ENCODE peak calls at places on chromosomes 11 and 22, in six cellular contexts. A, Q, R, C, Z and P are unnamed samples.

GRCh38 chr11:68303982-68304780 is 8.2 kb upstream of the LRP5 start:
- DNase-seq in A (no peak), Q (no peak), R (no peak), C (no peak), Z (no peak), P (no peak)

GRCh38 chr11:61026121-61027031 is 54.9 kb downstream of the CD6 start:
- DNase-seq in A (peak; percentile 56), Q (no peak), R (no peak), C (peak; percentile 16), Z (no peak), P (no peak)

GRCh38 chr11:10770626-10771254 is 19.7 kb downstream of the CTR9 start:
- DNase-seq in A (no peak), Q (no peak), R (no peak), C (peak; percentile 29), Z (peak; percentile 62), P (no peak)

GRCh38 chr11:3104961-3105790 is 48.0 kb upstream of the CARS1 start:
- DNase-seq in A (peak; percentile 63), Q (no peak), R (no peak), C (no peak), Z (no peak), P (no peak)

GRCh38 chr11:47161890-47162289 is 14.8 kb downstream of the ARFGAP2 start:
- DNase-seq in A (no peak), Q (no peak), R (no peak), C (no peak), Z (no peak), P (no peak)

GRCh38 chr11:11261629-11262028 is 91.4 kb downstream of the CSNK2A3 start:
- DNase-seq in A (no peak), Q (no peak), R (no peak), C (no peak), Z (no peak), P (no peak)

GRCh38 chr11:123451183-123451907 is 21.3 kb downstream of the GRAMD1B start:
- DNase-seq in A (no peak), Q (no peak), R (no peak), C (no peak), Z (no peak), P (no peak)

GRCh38 chr11:4454031-4454430 is 4.9 kb downstream of the OR52K2 start:
- DNase-seq in A (no peak), Q (no peak), R (no peak), C (no peak), Z (no peak), P (no peak)

GRCh38 chr11:72631806-72632731 is 42.2 kb downstream of the PDE2A start:
- DNase-seq in A (peak; percentile 85), Q (no peak), R (no peak), C (no peak), Z (peak; percentile 83), P (no peak)

GRCh38 chr11:34346551-34346950 is 11.3 kb downstream of the ABTB2 start:
- DNase-seq in A (no peak), Q (no peak), R (no peak), C (no peak), Z (no peak), P (no peak)

GRCh38 chr11:28759311-28759710 is 651.1 kb downstream of the METTL15 start:
- DNase-seq in A (no peak), Q (no peak), R (no peak), C (no peak), Z (no peak), P (no peak)

GRCh38 chr11:61961570-61962212 is 5.7 kb downstream of the FTH1 start:
- DNase-seq in A (peak; percentile 87), Q (no peak), R (no peak), C (peak; percentile 60), Z (no peak), P (no peak)

GRCh38 chr22:30386608-30386959 is 627 bp downstream of the RNF215 start:
- DNase-seq in A (peak; percentile 74), Q (no peak), R (no peak), C (peak; percentile 14), Z (no peak), P (no peak)

GRCh38 chr11:118304227-118304808 is at the start of gene CD3E:
- DNase-seq in A (no peak), Q (no peak), R (no peak), C (peak; percentile 26), Z (no peak), P (no peak)

GRCh38 chr11:29231586-29231985 is 785.2 kb downstream of the KCNA4 start:
- DNase-seq in A (no peak), Q (no peak), R (no peak), C (no peak), Z (no peak), P (no peak)

GRCh38 chr11:119195680-119196079 is 10.4 kb downstream of the NHERF4 start:
- DNase-seq in A (no peak), Q (peak; percentile 68), R (no peak), C (peak; percentile 66), Z (peak; percentile 56), P (no peak)

GRCh38 chr11:104700609-104701008 is 197.7 kb downstream of the CASP12 start:
- DNase-seq in A (no peak), Q (no peak), R (no peak), C (no peak), Z (no peak), P (peak; percentile 62)

GRCh38 chr11:103332409-103332808 is 223.2 kb downstream of the DYNC2H1 start:
- DNase-seq in A (no peak), Q (no peak), R (no peak), C (no peak), Z (no peak), P (no peak)

GRCh38 chr11:73194593-73194992 is 23.5 kb upstream of the P2RY2 start:
- DNase-seq in A (peak; percentile 29), Q (no peak), R (no peak), C (peak; percentile 91), Z (no peak), P (no peak)

GRCh38 chr11:95520765-95521542 is 268.6 kb downstream of the FAM76B start:
- DNase-seq in A (no peak), Q (no peak), R (no peak), C (no peak), Z (no peak), P (no peak)

GRCh38 chr11:66317322-66317765 is 500 bp upstream of the CD248 start:
- DNase-seq in A (peak; percentile 85), Q (no peak), R (no peak), C (no peak), Z (no peak), P (no peak)
- H3K4me3 ChIP-seq in A (peak overlapping the region; percentile 47), Q (no peak overlapping the region), R (peak overlapping the region; percentile 75), C (peak overlapping the region; percentile 39), Z (no peak overlapping the region), P (peak overlapping the region; percentile 38)

GRCh38 chr11:113477321-113477720 is 2.1 kb upstream of the DRD2 start:
- DNase-seq in A (no peak), Q (no peak), R (no peak), C (no peak), Z (peak; percentile 76), P (no peak)

GRCh38 chr11:113476553-113476952 is 1.4 kb upstream of the DRD2 start:
- DNase-seq in A (no peak), Q (no peak), R (no peak), C (no peak), Z (no peak), P (no peak)

GRCh38 chr11:113473983-113474361 is 1.2 kb downstream of the DRD2 start:
- DNase-seq in A (no peak), Q (no peak), R (no peak), C (no peak), Z (no peak), P (no peak)

GRCh38 chr11:113475160-113475761 is at the start of gene DRD2:
- DNase-seq in A (no peak), Q (no peak), R (no peak), C (no peak), Z (peak; percentile 69), P (no peak)

DNA sequence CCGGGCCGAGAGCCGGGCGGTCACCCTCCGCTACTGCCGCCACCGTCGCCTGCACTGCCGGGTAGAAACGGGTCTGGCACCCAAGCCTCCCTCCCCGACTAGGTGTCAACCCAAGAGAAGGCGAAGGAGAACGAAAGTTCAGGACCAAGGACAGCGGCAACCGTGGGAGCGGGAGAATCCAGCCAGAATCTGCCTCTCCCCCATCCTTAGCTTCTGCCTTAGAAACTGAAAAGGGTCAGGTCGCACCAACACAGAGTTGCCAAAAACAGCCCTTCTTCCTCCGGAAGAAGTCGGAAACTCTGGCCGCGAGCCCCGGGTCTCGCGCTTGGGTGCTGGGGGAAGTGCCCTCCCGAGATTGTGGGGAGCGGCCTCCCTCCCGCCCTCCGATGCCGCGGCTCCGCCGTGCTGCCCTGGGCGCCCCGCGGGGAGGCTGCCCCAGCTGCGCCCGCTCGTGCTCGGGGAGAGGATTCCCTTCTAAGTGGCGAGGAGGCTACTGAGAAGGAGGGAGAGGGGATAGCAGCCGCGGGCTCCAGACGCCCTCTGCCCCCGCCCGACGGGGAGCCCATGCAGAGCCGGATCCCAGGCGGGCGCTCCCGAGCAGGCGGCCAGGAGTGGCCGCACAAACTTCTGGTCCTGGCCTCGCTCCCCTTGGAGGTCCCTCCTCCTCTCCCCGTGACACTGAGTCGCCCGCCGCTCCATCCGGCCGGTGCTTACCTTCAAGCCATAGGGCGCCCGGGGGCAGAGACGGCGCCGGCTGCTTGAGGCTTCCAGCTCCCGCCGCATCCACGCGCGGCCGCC is 637 bp downstream of the DRD2 start:
- DNase-seq in A (no peak), Q (peak; percentile 78), R (no peak), C (peak; percentile 75), Z (peak; percentile 46), P (peak; percentile 19)
- H3K4me3 ChIP-seq in A (no peak overlapping the region), Q (no peak overlapping the region), R (peak overlapping the region; percentile 41), C (no peak overlapping the region), Z (peak overlapping the region; percentile 80), P (no peak overlapping the region)

DNA sequence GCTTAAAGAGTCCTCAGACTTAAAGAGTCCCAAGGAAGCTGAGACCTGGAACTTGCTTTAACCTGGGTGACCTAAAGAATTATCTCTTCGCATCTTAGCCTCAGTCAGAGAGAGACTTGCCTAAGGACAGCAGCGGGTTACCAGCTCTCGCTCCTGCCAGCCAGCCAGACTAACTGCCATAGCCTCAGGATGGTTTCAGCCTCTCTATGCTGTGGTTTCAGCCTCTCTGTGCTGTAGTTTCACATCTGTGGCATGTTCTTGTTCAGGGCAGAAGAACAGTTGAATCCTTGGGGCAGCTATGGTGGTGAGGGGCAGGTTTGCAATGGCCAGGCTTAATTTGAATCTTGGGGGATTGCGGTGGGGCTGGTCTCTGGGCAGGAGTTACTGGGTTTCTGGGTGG is 2.3 kb downstream of the FRMD8 start:
- DNase-seq in A (no peak), Q (no peak), R (no peak), C (no peak), Z (no peak), P (no peak)
- H3K4me3 ChIP-seq in A (no peak overlapping the region), Q (no peak overlapping the region), R (no peak overlapping the region), C (no peak overlapping the region), Z (no peak overlapping the region), P (peak overlapping the region; percentile 23)

GRCh38 chr11:131928992-131929391 is 558.6 kb downstream of the NTM start:
- DNase-seq in A (no peak), Q (no peak), R (no peak), C (no peak), Z (no peak), P (no peak)

GRCh38 chr11:131938321-131938751 is 567.9 kb downstream of the NTM start:
- DNase-seq in A (no peak), Q (no peak), R (no peak), C (no peak), Z (no peak), P (no peak)

GRCh38 chr11:131932584-131933360 is 562.4 kb downstream of the NTM start:
- DNase-seq in A (no peak), Q (no peak), R (no peak), C (no peak), Z (no peak), P (no peak)

DNA sequence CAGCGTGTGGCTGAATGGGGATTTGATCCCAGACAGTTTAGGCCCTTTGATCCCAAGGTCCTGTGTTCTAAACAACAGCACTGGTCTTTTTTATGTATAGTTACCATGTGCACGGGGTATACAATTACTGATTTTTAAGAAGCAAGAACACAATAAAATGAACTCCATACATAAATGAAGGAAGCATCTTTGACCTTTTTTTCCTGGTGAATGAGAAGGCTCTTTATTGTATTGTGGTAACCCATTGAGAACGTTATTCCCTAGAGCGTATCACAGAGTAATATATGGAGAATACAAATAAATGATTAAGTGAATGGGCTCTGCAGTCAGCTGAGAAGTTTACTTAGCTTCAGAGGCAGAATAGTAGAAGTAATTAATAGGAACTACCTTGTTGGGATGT is 563.6 kb downstream of the NTM start:
- DNase-seq in A (no peak), Q (no peak), R (no peak), C (no peak), Z (no peak), P (no peak)
- H3K4me3 ChIP-seq in A (no peak overlapping the region), Q (no peak overlapping the region), R (no peak overlapping the region), C (no peak overlapping the region), Z (no peak overlapping the region), P (no peak overlapping the region)